ENCODE peak calls at places on chromosomes 11 and 22, in eight cellular contexts. One of them, this sample, is unnamed.
A peak's percentile ranks its signal among the peaks of the same experiment; 100 is the strongest.

GRCh38 chr11:78392854-78393253 is 24.8 kb downstream of the GAB2 start:
- DNase-seq in tibial nerve: no peak
- DNase-seq in activated B cell treated with CpG ODN at 0.5 μM for 24 hours: no peak
- DNase-seq in body of pancreas: no peak
- DNase-seq in Calu3: no peak
- DNase-seq in left lung: no peak
- DNase-seq in GM23338: no peak
- DNase-seq in AG09309: no peak
- DNase-seq in this sample: no peak

GRCh38 chr22:20131593-20131855 is at the start of gene ZDHHC8:
- DNase-seq in Calu3: peak; percentile 24
- DNase-seq in AG09309: no peak
- DNase-seq in GM23338: no peak
- DNase-seq in body of pancreas: peak; percentile 40
- DNase-seq in left lung: no peak
- DNase-seq in activated B cell treated with CpG ODN at 0.5 μM for 24 hours: no peak
- DNase-seq in tibial nerve: no peak
- DNase-seq in this sample: peak; percentile 91

GRCh38 chr11:32333335-32333991 is 101.9 kb downstream of the WT1 start:
- DNase-seq in Calu3: peak; percentile 3
- DNase-seq in GM23338: peak; percentile 81
- DNase-seq in left lung: peak; percentile 63
- DNase-seq in body of pancreas: peak; percentile 77
- DNase-seq in tibial nerve: peak; percentile 48
- DNase-seq in activated B cell treated with CpG ODN at 0.5 μM for 24 hours: no peak
- DNase-seq in AG09309: no peak
- DNase-seq in this sample: peak; percentile 51

GRCh38 chr11:43508511-43508918 is 149.8 kb downstream of the TTC17 start:
- DNase-seq in GM23338: no peak
- DNase-seq in tibial nerve: no peak
- DNase-seq in Calu3: no peak
- DNase-seq in left lung: no peak
- DNase-seq in activated B cell treated with CpG ODN at 0.5 μM for 24 hours: no peak
- DNase-seq in AG09309: peak; percentile 46
- DNase-seq in body of pancreas: no peak
- DNase-seq in this sample: peak; percentile 19

GRCh38 chr11:10317281-10317755 is 12.4 kb downstream of the ADM start:
- DNase-seq in left lung: no peak
- DNase-seq in AG09309: no peak
- DNase-seq in GM23338: no peak
- DNase-seq in activated B cell treated with CpG ODN at 0.5 μM for 24 hours: no peak
- DNase-seq in tibial nerve: no peak
- DNase-seq in Calu3: no peak
- DNase-seq in body of pancreas: no peak
- DNase-seq in this sample: peak; percentile 28

GRCh38 chr22:49548356-49549202 is 279.1 kb downstream of the BRD1 start:
- DNase-seq in GM23338: no peak
- DNase-seq in tibial nerve: no peak
- DNase-seq in Calu3: peak; percentile 57
- DNase-seq in body of pancreas: no peak
- DNase-seq in activated B cell treated with CpG ODN at 0.5 μM for 24 hours: no peak
- DNase-seq in AG09309: no peak
- DNase-seq in left lung: peak; percentile 5
- DNase-seq in this sample: no peak

GRCh38 chr11:66881927-66882452 is 25.1 kb downstream of the LRFN4 start:
- DNase-seq in body of pancreas: no peak
- DNase-seq in left lung: no peak
- DNase-seq in AG09309: no peak
- DNase-seq in GM23338: no peak
- DNase-seq in activated B cell treated with CpG ODN at 0.5 μM for 24 hours: no peak
- DNase-seq in tibial nerve: no peak
- DNase-seq in Calu3: no peak
- DNase-seq in this sample: no peak

GRCh38 chr11:113247231-113247630 is 67.2 kb upstream of the TTC12 start:
- DNase-seq in activated B cell treated with CpG ODN at 0.5 μM for 24 hours: no peak
- DNase-seq in left lung: no peak
- DNase-seq in Calu3: no peak
- DNase-seq in AG09309: no peak
- DNase-seq in body of pancreas: no peak
- DNase-seq in tibial nerve: no peak
- DNase-seq in GM23338: peak; percentile 31
- DNase-seq in this sample: no peak

GRCh38 chr11:62805991-62806441 is 776 bp upstream of the NXF1 start:
- DNase-seq in GM23338: peak; percentile 47
- DNase-seq in left lung: no peak
- DNase-seq in activated B cell treated with CpG ODN at 0.5 μM for 24 hours: no peak
- DNase-seq in tibial nerve: no peak
- DNase-seq in AG09309: no peak
- DNase-seq in Calu3: no peak
- DNase-seq in body of pancreas: no peak
- DNase-seq in this sample: peak; percentile 28

GRCh38 chr11:17460406-17460805 is 16.2 kb downstream of the ABCC8 start:
- DNase-seq in tibial nerve: no peak
- DNase-seq in Calu3: no peak
- DNase-seq in body of pancreas: no peak
- DNase-seq in left lung: no peak
- DNase-seq in activated B cell treated with CpG ODN at 0.5 μM for 24 hours: no peak
- DNase-seq in AG09309: no peak
- DNase-seq in GM23338: no peak
- DNase-seq in this sample: no peak

GRCh38 chr11:67504023-67504949 is 877 bp downstream of the PITPNM1 start:
- DNase-seq in tibial nerve: no peak
- DNase-seq in left lung: no peak
- DNase-seq in Calu3: peak; percentile 36
- DNase-seq in body of pancreas: peak; percentile 39
- DNase-seq in AG09309: no peak
- DNase-seq in activated B cell treated with CpG ODN at 0.5 μM for 24 hours: peak; percentile 36
- DNase-seq in GM23338: peak; percentile 42
- DNase-seq in this sample: peak; percentile 75

GRCh38 chr11:129950319-129951034 is 52.2 kb downstream of the PRDM10 start:
- DNase-seq in AG09309: no peak
- DNase-seq in tibial nerve: peak; percentile 42
- DNase-seq in body of pancreas: no peak
- DNase-seq in GM23338: no peak
- DNase-seq in Calu3: no peak
- DNase-seq in activated B cell treated with CpG ODN at 0.5 μM for 24 hours: no peak
- DNase-seq in left lung: peak; percentile 66
- DNase-seq in this sample: no peak

GRCh38 chr11:26229270-26229669 is 102.7 kb upstream of the ANO3 start:
- DNase-seq in GM23338: no peak
- DNase-seq in body of pancreas: no peak
- DNase-seq in left lung: no peak
- DNase-seq in AG09309: no peak
- DNase-seq in tibial nerve: no peak
- DNase-seq in Calu3: no peak
- DNase-seq in activated B cell treated with CpG ODN at 0.5 μM for 24 hours: no peak
- DNase-seq in this sample: no peak

GRCh38 chr11:102603091-102603490 is 22.0 kb downstream of the MMP20 start:
- DNase-seq in body of pancreas: peak; percentile 24
- DNase-seq in AG09309: peak; percentile 8
- DNase-seq in Calu3: peak; percentile 57
- DNase-seq in tibial nerve: no peak
- DNase-seq in left lung: no peak
- DNase-seq in activated B cell treated with CpG ODN at 0.5 μM for 24 hours: no peak
- DNase-seq in GM23338: no peak
- DNase-seq in this sample: no peak

GRCh38 chr11:122851366-122852011 is 13.2 kb downstream of the CRTAM start:
- DNase-seq in Calu3: no peak
- DNase-seq in tibial nerve: no peak
- DNase-seq in activated B cell treated with CpG ODN at 0.5 μM for 24 hours: no peak
- DNase-seq in GM23338: no peak
- DNase-seq in body of pancreas: no peak
- DNase-seq in left lung: no peak
- DNase-seq in AG09309: no peak
- DNase-seq in this sample: no peak

GRCh38 chr11:122853261-122853660 is 15.0 kb downstream of the CRTAM start:
- DNase-seq in GM23338: no peak
- DNase-seq in body of pancreas: no peak
- DNase-seq in tibial nerve: no peak
- DNase-seq in AG09309: peak; percentile 52
- DNase-seq in activated B cell treated with CpG ODN at 0.5 μM for 24 hours: no peak
- DNase-seq in left lung: no peak
- DNase-seq in Calu3: no peak
- DNase-seq in this sample: no peak

GRCh38 chr11:122852071-122852831 is 14.0 kb downstream of the CRTAM start:
- DNase-seq in tibial nerve: no peak
- DNase-seq in activated B cell treated with CpG ODN at 0.5 μM for 24 hours: no peak
- DNase-seq in GM23338: no peak
- DNase-seq in body of pancreas: no peak
- DNase-seq in left lung: no peak
- DNase-seq in AG09309: no peak
- DNase-seq in Calu3: no peak
- DNase-seq in this sample: no peak

GRCh38 chr11:122847437-122847836 is 9.1 kb downstream of the CRTAM start:
- DNase-seq in activated B cell treated with CpG ODN at 0.5 μM for 24 hours: no peak
- DNase-seq in body of pancreas: no peak
- DNase-seq in Calu3: no peak
- DNase-seq in AG09309: no peak
- DNase-seq in GM23338: no peak
- DNase-seq in tibial nerve: no peak
- DNase-seq in left lung: no peak
- DNase-seq in this sample: no peak

GRCh38 chr11:122850076-122850631 is 11.9 kb downstream of the CRTAM start:
- DNase-seq in body of pancreas: no peak
- DNase-seq in Calu3: no peak
- DNase-seq in GM23338: peak; percentile 24
- DNase-seq in left lung: no peak
- DNase-seq in tibial nerve: no peak
- DNase-seq in AG09309: peak; percentile 10
- DNase-seq in activated B cell treated with CpG ODN at 0.5 μM for 24 hours: no peak
- DNase-seq in this sample: no peak
- TF ChIP-seq CTCF in body of pancreas: no peak
- TF ChIP-seq CTCF in Calu3: no peak
- TF ChIP-seq CTCF in GM23338: peak; percentile 21
- TF ChIP-seq CTCF in left lung: no peak
- TF ChIP-seq CTCF in tibial nerve: no peak
- TF ChIP-seq CTCF in AG09309: no peak
- TF ChIP-seq CTCF in activated B cell treated with CpG ODN at 0.5 μM for 24 hours: no peak
- TF ChIP-seq CTCF in this sample: no peak

DNA sequence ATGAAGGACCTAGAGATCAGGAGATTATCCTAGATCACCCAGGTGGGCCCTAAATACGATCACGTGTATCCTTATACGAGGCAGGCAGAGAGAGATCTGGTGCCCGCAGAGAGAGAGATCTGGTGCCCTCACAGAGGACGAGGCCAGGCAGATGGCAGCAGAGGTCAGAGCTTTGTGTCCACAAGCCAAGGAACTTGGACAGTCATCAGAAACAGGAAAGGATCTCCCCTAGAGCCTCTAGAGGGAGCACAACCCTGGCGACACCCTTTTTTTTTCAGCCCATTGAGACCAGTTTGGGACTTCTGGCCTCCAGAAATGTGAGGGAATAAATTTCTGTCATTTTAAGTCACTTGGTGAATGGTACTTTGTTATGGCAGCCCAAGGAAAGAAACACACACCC is 25.5 kb upstream of the TIMP3 start:
- DNase-seq in GM23338: peak; percentile 47
- DNase-seq in left lung: no peak
- DNase-seq in activated B cell treated with CpG ODN at 0.5 μM for 24 hours: no peak
- DNase-seq in body of pancreas: no peak
- DNase-seq in tibial nerve: no peak
- DNase-seq in AG09309: no peak
- DNase-seq in Calu3: no peak
- DNase-seq in this sample: no peak
- TF ChIP-seq CTCF in GM23338: peak; percentile 69
- TF ChIP-seq CTCF in left lung: no peak
- TF ChIP-seq CTCF in activated B cell treated with CpG ODN at 0.5 μM for 24 hours: no peak
- TF ChIP-seq CTCF in body of pancreas: peak; percentile 8
- TF ChIP-seq CTCF in tibial nerve: no peak
- TF ChIP-seq CTCF in AG09309: peak; percentile 28
- TF ChIP-seq CTCF in Calu3: peak; percentile 23
- TF ChIP-seq CTCF in this sample: peak; percentile 29

GRCh38 chr11:101439488-101439887 is 144.3 kb downstream of the TRPC6 start:
- DNase-seq in left lung: no peak
- DNase-seq in GM23338: peak; percentile 56
- DNase-seq in AG09309: no peak
- DNase-seq in tibial nerve: no peak
- DNase-seq in body of pancreas: no peak
- DNase-seq in activated B cell treated with CpG ODN at 0.5 μM for 24 hours: no peak
- DNase-seq in Calu3: no peak
- DNase-seq in this sample: no peak
- TF ChIP-seq CTCF in left lung: no peak
- TF ChIP-seq CTCF in GM23338: peak; percentile 57
- TF ChIP-seq CTCF in AG09309: no peak
- TF ChIP-seq CTCF in tibial nerve: no peak
- TF ChIP-seq CTCF in body of pancreas: no peak
- TF ChIP-seq CTCF in activated B cell treated with CpG ODN at 0.5 μM for 24 hours: no peak
- TF ChIP-seq CTCF in Calu3: no peak
- TF ChIP-seq CTCF in this sample: no peak

GRCh38 chr11:118264568-118265470 is 722 bp upstream of the MPZL2 start:
- DNase-seq in left lung: no peak
- DNase-seq in activated B cell treated with CpG ODN at 0.5 μM for 24 hours: no peak
- DNase-seq in AG09309: no peak
- DNase-seq in GM23338: peak; percentile 22
- DNase-seq in body of pancreas: no peak
- DNase-seq in Calu3: no peak
- DNase-seq in tibial nerve: no peak
- DNase-seq in this sample: no peak
- TF ChIP-seq CTCF in left lung: no peak
- TF ChIP-seq CTCF in activated B cell treated with CpG ODN at 0.5 μM for 24 hours: no peak
- TF ChIP-seq CTCF in AG09309: no peak
- TF ChIP-seq CTCF in GM23338: no peak
- TF ChIP-seq CTCF in body of pancreas: no peak
- TF ChIP-seq CTCF in Calu3: no peak
- TF ChIP-seq CTCF in tibial nerve: no peak
- TF ChIP-seq CTCF in this sample: no peak

GRCh38 chr11:92149996-92150395 is 74.6 kb upstream of the FAT3 start:
- DNase-seq in GM23338: peak; percentile 36
- DNase-seq in AG09309: no peak
- DNase-seq in tibial nerve: no peak
- DNase-seq in Calu3: no peak
- DNase-seq in activated B cell treated with CpG ODN at 0.5 μM for 24 hours: no peak
- DNase-seq in body of pancreas: no peak
- DNase-seq in left lung: no peak
- DNase-seq in this sample: no peak
- TF ChIP-seq CTCF in GM23338: peak; percentile 69
- TF ChIP-seq CTCF in AG09309: peak; percentile 14
- TF ChIP-seq CTCF in tibial nerve: no peak
- TF ChIP-seq CTCF in Calu3: no peak
- TF ChIP-seq CTCF in activated B cell treated with CpG ODN at 0.5 μM for 24 hours: no peak
- TF ChIP-seq CTCF in body of pancreas: no peak
- TF ChIP-seq CTCF in left lung: no peak
- TF ChIP-seq CTCF in this sample: no peak

GRCh38 chr11:110472858-110473257 is 43.1 kb downstream of the FDX1 start:
- DNase-seq in AG09309: no peak
- DNase-seq in left lung: no peak
- DNase-seq in body of pancreas: no peak
- DNase-seq in tibial nerve: no peak
- DNase-seq in GM23338: no peak
- DNase-seq in Calu3: peak; percentile 26
- DNase-seq in activated B cell treated with CpG ODN at 0.5 μM for 24 hours: no peak
- DNase-seq in this sample: no peak
- TF ChIP-seq CTCF in AG09309: no peak
- TF ChIP-seq CTCF in left lung: no peak
- TF ChIP-seq CTCF in body of pancreas: no peak
- TF ChIP-seq CTCF in tibial nerve: no peak
- TF ChIP-seq CTCF in GM23338: no peak
- TF ChIP-seq CTCF in Calu3: no peak
- TF ChIP-seq CTCF in activated B cell treated with CpG ODN at 0.5 μM for 24 hours: no peak
- TF ChIP-seq CTCF in this sample: no peak

This sample was measured in GM20000.